ENCODE peak calls at places on chromosomes 7 and 10, in seven cellular contexts. F is PC-3, B is mesendoderm, H is astrocyte, X is aorta, J is body of pancreas, Y is left ventricle myocardium inferior. D is an unnamed sample.

GRCh38 chr7:78176186-78176585 is 377.6 kb downstream of the PHTF2 start:
- DNase-seq in F (no peak), B (no peak), H (peak; percentile 69), X (no peak), J (no peak), Y (no peak), D (no peak)

GRCh38 chr7:46173526-46174191 is 252.6 kb upstream of the IGFBP3 start:
- DNase-seq in F (no peak), B (no peak), H (peak; percentile 35), X (no peak), J (peak; percentile 67), Y (peak; percentile 58), D (no peak)

GRCh38 chr7:497946-498655 is 21.5 kb downstream of the PDGFA start:
- DNase-seq in F (no peak), B (no peak), H (no peak), X (peak; percentile 59), J (peak; percentile 7), Y (peak; percentile 8), D (no peak)

GRCh38 chr7:153476166-153476565 is 576.0 kb upstream of the DPP6 start:
- DNase-seq in F (no peak), B (no peak), H (no peak), X (no peak), J (no peak), Y (no peak), D (no peak)

GRCh38 chr10:72276013-72276387 is 2.3 kb downstream of the DDIT4 start:
- DNase-seq in F (peak; percentile 32), B (no peak), H (no peak), X (no peak), J (peak; percentile 90), Y (no peak), D (no peak)

GRCh38 chr7:16850772-16851466 is 30.9 kb downstream of the AGR3 start:
- DNase-seq in F (no peak), B (no peak), H (no peak), X (no peak), J (no peak), Y (no peak), D (no peak)

GRCh38 chr7:73896454-73896853 is 35.5 kb downstream of the TMEM270 start:
- DNase-seq in F (peak; percentile 32), B (no peak), H (peak; percentile 36), X (peak; percentile 74), J (no peak), Y (no peak), D (no peak)

GRCh38 chr7:98420966-98421612 is 20.2 kb upstream of the BAIAP2L1 start:
- DNase-seq in F (peak; percentile 90), B (peak; percentile 89), H (no peak), X (peak; percentile 79), J (peak; percentile 92), Y (peak; percentile 22), D (peak; percentile 77)

GRCh38 chr7:12389089-12389700 is 14.5 kb downstream of the VWDE start:
- DNase-seq in F (peak; percentile 77), B (peak; percentile 81), H (peak; percentile 42), X (no peak), J (peak; percentile 51), Y (no peak), D (peak; percentile 35)

GRCh38 chr10:117684673-117685211 is 142.2 kb downstream of the EMX2 start:
- DNase-seq in F (peak; percentile 51), B (no peak), H (no peak), X (peak; percentile 85), J (peak; percentile 17), Y (peak; percentile 34), D (peak; percentile 41)

GRCh38 chr10:33483124-33483794 is 148.8 kb upstream of the NRP1 start:
- DNase-seq in F (no peak), B (no peak), H (no peak), X (no peak), J (no peak), Y (no peak), D (no peak)

GRCh38 chr7:15498465-15498864 is 63.4 kb downstream of the AGMO start:
- DNase-seq in F (no peak), B (no peak), H (no peak), X (no peak), J (no peak), Y (no peak), D (no peak)

GRCh38 chr7:114334992-114335391 is 79.6 kb upstream of the FOXP2 start:
- DNase-seq in F (no peak), B (no peak), H (no peak), X (no peak), J (no peak), Y (no peak), D (no peak)

GRCh38 chr10:7014721-7015120 is 396.1 kb downstream of the SFMBT2 start:
- DNase-seq in F (no peak), B (no peak), H (no peak), X (no peak), J (no peak), Y (no peak), D (no peak)

GRCh38 chr10:88913157-88913556 is 33.1 kb downstream of the STAMBPL1 start:
- DNase-seq in F (no peak), B (no peak), H (no peak), X (no peak), J (no peak), Y (no peak), D (no peak)

GRCh38 chr10:12656518-12657142 is 307.3 kb downstream of the CAMK1D start:
- DNase-seq in F (peak; percentile 60), B (peak; percentile 71), H (peak; percentile 50), X (no peak), J (no peak), Y (no peak), D (no peak)

GRCh38 chr7:31775511-31775910 is 88.5 kb downstream of the PPP1R17 start:
- DNase-seq in F (peak; percentile 54), B (peak; percentile 69), H (no peak), X (no peak), J (peak; percentile 9), Y (no peak), D (no peak)

GRCh38 chr7:954330-955238 is at the start of gene ADAP1:
- DNase-seq in F (peak; percentile 62), B (peak; percentile 29), H (peak; percentile 30), X (peak; percentile 84), J (peak; percentile 62), Y (peak; percentile 44), D (no peak)

GRCh38 chr10:124093076-124093773 is at the start of gene CHST15:
- DNase-seq in F (peak; percentile 83), B (peak; percentile 96), H (peak; percentile 69), X (peak; percentile 87), J (peak; percentile 53), Y (no peak), D (peak; percentile 64)

GRCh38 chr7:132245539-132245938 is 330.7 kb downstream of the PLXNA4 start:
- DNase-seq in F (no peak), B (no peak), H (no peak), X (no peak), J (no peak), Y (no peak), D (no peak)

GRCh38 chr10:62502995-62503613 is 128.9 kb downstream of the ZNF365 start:
- DNase-seq in F (peak; percentile 59), B (no peak), H (no peak), X (no peak), J (no peak), Y (no peak), D (no peak)
- H3K4me1 ChIP-seq in F (peaks cover 14% of the 10 kb centered on the region), B (peaks cover 2% of the 10 kb centered on the region), H (no peaks in the 10 kb centered on the region), X (no peaks in the 10 kb centered on the region), J (no peaks in the 10 kb centered on the region), Y (no peaks in the 10 kb centered on the region), D (no peaks in the 10 kb centered on the region)

GRCh38 chr7:81877890-81878289 is 108.0 kb upstream of the HGF start:
- DNase-seq in F (no peak), B (no peak), H (no peak), X (no peak), J (no peak), Y (no peak), D (no peak)
- H3K4me1 ChIP-seq in F (no peaks in the 10 kb centered on the region), B (no peaks in the 10 kb centered on the region), H (no peaks in the 10 kb centered on the region), X (no peaks in the 10 kb centered on the region), J (no peaks in the 10 kb centered on the region), Y (no peaks in the 10 kb centered on the region), D (no peaks in the 10 kb centered on the region)

GRCh38 chr10:101780187-101780817 is 2.9 kb downstream of the NPM3 start:
- DNase-seq in F (no peak), B (peak; percentile 68), H (no peak), X (peak; percentile 62), J (no peak), Y (no peak), D (no peak)
- H3K4me1 ChIP-seq in F (peaks cover 20% of the 10 kb centered on the region), B (peaks cover 30% of the 10 kb centered on the region), H (peaks cover 33% of the 10 kb centered on the region), X (no peaks in the 10 kb centered on the region), J (peaks cover 56% of the 10 kb centered on the region), Y (peaks cover 65% of the 10 kb centered on the region), D (peaks cover 22% of the 10 kb centered on the region)

GRCh38 chr7:127566242-127566641 is 19.2 kb downstream of the GCC1 start:
- DNase-seq in F (no peak), B (no peak), H (no peak), X (no peak), J (no peak), Y (no peak), D (no peak)
- H3K4me1 ChIP-seq in F (peaks cover 10% of the 10 kb centered on the region), B (no peaks in the 10 kb centered on the region), H (no peaks in the 10 kb centered on the region), X (no peaks in the 10 kb centered on the region), J (no peaks in the 10 kb centered on the region), Y (no peaks in the 10 kb centered on the region), D (no peaks in the 10 kb centered on the region)

GRCh38 chr10:130282492-130283233 is 146.5 kb downstream of the GLRX3 start:
- DNase-seq in F (no peak), B (peak; percentile 1), H (no peak), X (no peak), J (no peak), Y (no peak), D (no peak)

DNA sequence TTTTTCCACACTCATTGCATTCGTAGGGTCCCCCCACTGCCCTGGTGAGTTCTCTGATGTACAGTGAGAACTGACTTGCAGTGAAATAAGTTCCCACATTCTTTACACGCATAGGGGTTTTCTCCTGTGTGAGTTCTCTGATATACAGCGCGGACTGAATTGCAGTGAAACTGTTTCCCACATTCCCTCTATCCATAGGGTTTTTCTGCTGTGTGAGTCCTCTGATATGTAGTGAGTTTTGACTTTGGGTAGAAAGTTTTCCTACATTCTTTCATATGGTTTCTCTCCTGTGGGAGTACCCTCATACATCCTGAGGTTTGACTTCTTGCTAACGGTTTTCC is 147.0 kb downstream of the GLRX3 start:
- DNase-seq in F (no peak), B (no peak), H (no peak), X (no peak), J (no peak), Y (no peak), D (no peak)
- H3K4me1 ChIP-seq in F (no peaks in the 10 kb centered on the region), B (no peaks in the 10 kb centered on the region), H (no peaks in the 10 kb centered on the region), X (no peaks in the 10 kb centered on the region), J (no peaks in the 10 kb centered on the region), Y (no peaks in the 10 kb centered on the region), D (no peaks in the 10 kb centered on the region)

GRCh38 chr10:9229702-9230101 is 1175.2 kb downstream of the GATA3 start:
- DNase-seq in F (no peak), B (no peak), H (no peak), X (no peak), J (no peak), Y (no peak), D (no peak)
- H3K4me1 ChIP-seq in F (no peaks in the 10 kb centered on the region), B (no peaks in the 10 kb centered on the region), H (no peaks in the 10 kb centered on the region), X (no peaks in the 10 kb centered on the region), J (no peaks in the 10 kb centered on the region), Y (no peaks in the 10 kb centered on the region), D (no peaks in the 10 kb centered on the region)

D was measured in lung.